ENCODE peak calls at places on chromosomes 16 and 17, in ten cellular contexts. P is sigmoid colon, Q is esophagus muscularis mucosa, N is GM23338, C is stomach, B is upper lobe of left lung, Z is transverse colon, J is GM12891, A is prostate gland, F is HL-60. K is an unnamed sample.

GRCh38 chr17:57186231-57187019 is 69.9 kb upstream of the MSI2 start:
- DNase-seq in P (no peak), Q (no peak), N (no peak), C (no peak), B (no peak), Z (no peak), J (no peak), A (no peak), F (no peak), K (no peak)

GRCh38 chr16:24045641-24046040 is 209.9 kb downstream of the PRKCB start:
- DNase-seq in P (no peak), Q (no peak), N (peak), C (no peak), B (no peak), Z (no peak), J (no peak), A (no peak), F (no peak), K (no peak)

GRCh38 chr17:28145348-28145747 is 102.9 kb downstream of the NLK start:
- DNase-seq in P (no peak), Q (no peak), N (no peak), C (no peak), B (no peak), Z (no peak), J (no peak), A (no peak), F (no peak), K (no peak)

GRCh38 chr17:19372866-19373505 is 5.3 kb upstream of the MAPK7 start:
- DNase-seq in P (peak), Q (no peak), N (peak), C (no peak), B (no peak), Z (no peak), J (no peak), A (no peak), F (peak), K (no peak)

GRCh38 chr16:69839798-69840409 is 77.8 kb downstream of the WWP2 start:
- DNase-seq in P (no peak), Q (no peak), N (no peak), C (peak), B (peak), Z (peak), J (no peak), A (peak), F (no peak), K (no peak)

GRCh38 chr16:49084628-49085390 is 196.8 kb downstream of the CBLN1 start:
- DNase-seq in P (no peak), Q (peak), N (no peak), C (no peak), B (no peak), Z (no peak), J (no peak), A (no peak), F (no peak), K (no peak)

GRCh38 chr17:51857052-51857593 is 301.4 kb downstream of the CA10 start:
- DNase-seq in P (no peak), Q (no peak), N (peak), C (no peak), B (no peak), Z (no peak), J (no peak), A (no peak), F (no peak), K (no peak)

GRCh38 chr17:4136373-4136772 is 6.5 kb downstream of the ZZEF1 start:
- DNase-seq in P (peak), Q (no peak), N (no peak), C (peak), B (no peak), Z (peak), J (no peak), A (peak), F (no peak), K (no peak)

GRCh38 chr17:78947235-78948153 is 22.3 kb upstream of the TIMP2 start:
- DNase-seq in P (no peak), Q (no peak), N (no peak), C (peak), B (no peak), Z (no peak), J (no peak), A (no peak), F (no peak), K (no peak)

GRCh38 chr17:80124351-80124981 is 22.5 kb downstream of the EIF4A3 start:
- DNase-seq in P (peak), Q (no peak), N (peak), C (peak), B (no peak), Z (no peak), J (no peak), A (peak), F (no peak), K (no peak)

GRCh38 chr17:72501404-72502110 is 380.7 kb downstream of the SOX9 start:
- DNase-seq in P (no peak), Q (no peak), N (no peak), C (peak), B (peak), Z (no peak), J (no peak), A (peak), F (no peak), K (no peak)

GRCh38 chr16:50273888-50274770 is 7.8 kb downstream of the ADCY7 start:
- DNase-seq in P (no peak), Q (no peak), N (no peak), C (no peak), B (no peak), Z (peak), J (peak), A (no peak), F (peak), K (peak)

GRCh38 chr16:89921699-89922476 is 1.3 kb upstream of the TUBB3 start:
- DNase-seq in P (peak), Q (no peak), N (peak), C (peak), B (peak), Z (peak), J (no peak), A (no peak), F (no peak), K (no peak)

GRCh38 chr16:89545831-89546574 is 14.5 kb upstream of the RPL13 start:
- DNase-seq in P (no peak), Q (no peak), N (no peak), C (peak), B (no peak), Z (peak), J (no peak), A (no peak), F (no peak), K (no peak)

GRCh38 chr17:75240394-75241142 is 20.8 kb downstream of the GGA3 start:
- DNase-seq in P (no peak), Q (no peak), N (peak), C (no peak), B (peak), Z (no peak), J (peak), A (no peak), F (peak), K (no peak)
- TF ChIP-seq POLR2AphosphoS5 in P (no peak), Q (no peak), N (no peak), C (no peak), B (no peak), Z (no peak), J (no peak), A (no peak), F (no peak), K (no peak)

DNA sequence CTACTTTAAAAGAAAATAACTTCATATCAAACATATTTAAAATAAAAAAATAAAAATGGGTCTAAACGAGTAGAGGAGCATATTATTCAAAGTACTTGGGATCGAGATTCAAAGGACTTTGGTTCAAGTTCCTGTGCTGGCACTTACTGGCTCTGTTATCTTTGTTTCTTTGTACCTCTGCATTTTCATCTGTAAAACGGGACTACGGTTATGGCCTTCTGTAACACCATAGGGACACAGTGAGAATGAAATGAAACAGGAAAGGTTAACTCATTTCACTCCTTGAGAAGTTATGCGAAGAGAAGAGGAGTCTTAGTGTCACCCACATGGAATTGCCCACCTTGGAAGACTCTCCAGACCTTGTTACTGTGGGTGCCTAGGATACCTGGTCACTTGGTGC is 379.1 kb upstream of the CCL2 start:
- DNase-seq in P (no peak), Q (no peak), N (no peak), C (no peak), B (no peak), Z (no peak), J (no peak), A (no peak), F (no peak), K (no peak)
- TF ChIP-seq POLR2AphosphoS5 in P (no peak), Q (no peak), N (no peak), C (no peak), B (no peak), Z (no peak), J (no peak), A (no peak), F (no peak), K (no peak)

GRCh38 chr16:53898993-53899392 is 195.0 kb downstream of the FTO start:
- DNase-seq in P (no peak), Q (no peak), N (no peak), C (no peak), B (no peak), Z (no peak), J (no peak), A (no peak), F (no peak), K (no peak)
- TF ChIP-seq POLR2AphosphoS5 in P (no peak), Q (no peak), N (no peak), C (no peak), B (no peak), Z (no peak), J (no peak), A (peak), F (no peak), K (no peak)

DNA sequence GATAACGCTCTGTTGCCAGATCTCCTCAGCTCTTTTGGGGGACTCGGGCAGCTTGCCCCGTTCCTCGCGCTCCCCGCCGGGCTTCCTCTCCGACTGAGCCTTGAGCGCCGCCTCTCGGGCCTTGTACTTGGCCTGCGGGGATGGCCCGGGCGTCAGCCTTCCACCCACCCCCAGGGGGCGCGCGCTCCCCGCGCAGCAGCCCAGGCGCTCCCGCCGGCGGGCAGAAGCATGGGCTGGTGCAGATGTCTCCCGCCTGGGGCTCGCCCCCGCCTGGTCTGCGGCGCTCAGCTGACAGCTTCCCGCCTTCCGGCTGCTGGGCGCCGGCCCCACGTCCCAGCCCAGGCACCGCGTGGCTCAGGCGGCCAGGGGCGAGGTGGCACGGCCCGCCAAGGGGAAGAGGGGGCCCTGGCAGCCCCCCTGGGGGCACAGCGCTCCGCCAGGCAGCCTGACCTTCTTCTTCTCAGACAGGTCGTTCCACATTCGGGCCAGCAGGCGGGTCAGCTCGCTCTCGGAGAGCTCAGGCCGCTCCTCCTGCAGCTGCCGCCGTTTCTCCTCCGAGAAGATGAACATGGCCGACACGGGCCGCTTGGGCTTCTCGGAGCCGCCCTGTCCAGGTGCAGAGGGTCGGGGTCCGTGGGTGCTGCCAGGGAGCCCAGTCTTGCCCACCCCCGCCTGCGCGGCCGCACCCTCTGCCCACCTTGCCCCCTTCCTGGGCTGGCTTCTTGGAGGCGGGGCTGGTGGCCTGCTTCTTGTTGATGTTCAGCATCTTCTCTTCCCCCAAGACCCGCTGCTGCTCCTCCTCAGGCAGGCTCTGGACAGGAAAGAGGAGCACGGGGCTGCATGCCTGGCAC is 8.9 kb downstream of the UBTF start:
- DNase-seq in P (peak), Q (no peak), N (peak), C (peak), B (peak), Z (peak), J (peak), A (peak), F (peak), K (peak)
- TF ChIP-seq POLR2AphosphoS5 in P (peak), Q (peak), N (peak), C (peak), B (peak), Z (peak), J (peak), A (peak), F (peak), K (peak)

DNA sequence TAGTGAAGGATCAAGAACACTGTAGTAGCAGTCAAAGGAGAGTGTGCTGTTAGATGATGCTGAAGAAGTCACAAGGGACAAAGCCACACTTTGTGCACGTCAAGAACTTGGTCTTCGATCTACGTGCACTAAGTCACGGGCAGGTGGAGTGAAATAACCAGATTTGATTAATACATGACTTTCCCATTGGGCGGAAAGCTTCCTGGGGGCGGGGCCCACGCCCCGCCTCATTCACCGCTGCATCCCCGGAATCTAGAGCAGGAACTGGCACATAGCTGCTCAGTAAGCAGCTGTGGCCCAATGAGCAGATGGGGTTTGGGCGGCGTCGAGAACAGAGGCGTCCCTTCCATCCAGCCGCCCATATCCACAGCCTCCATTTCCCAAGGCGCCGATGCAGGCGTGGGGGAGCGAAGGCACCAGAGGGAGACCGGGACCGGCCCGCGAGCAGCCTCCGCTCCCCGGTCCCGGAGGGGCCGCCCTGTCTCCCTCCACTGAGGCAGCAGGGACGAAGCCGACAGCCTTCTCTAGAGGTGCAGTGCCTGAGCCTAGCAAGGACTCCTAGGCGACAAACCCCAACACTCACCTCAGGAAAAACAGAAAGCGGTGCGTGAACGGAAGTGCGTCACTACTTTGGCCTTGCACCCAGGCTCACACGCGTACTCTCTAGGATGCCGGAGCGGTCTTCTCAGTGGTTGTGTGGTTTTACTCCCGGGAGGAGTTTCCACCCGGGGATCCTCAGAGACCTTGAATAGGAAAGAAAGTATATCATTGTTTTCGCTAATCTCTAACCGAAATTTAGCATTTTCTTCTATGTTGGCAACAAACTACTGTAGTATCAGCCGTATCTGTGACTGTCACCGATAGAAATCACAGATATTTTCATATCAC is 4.9 kb downstream of the ZNF19 start:
- DNase-seq in P (peak), Q (peak), N (peak), C (peak), B (peak), Z (peak), J (peak), A (peak), F (peak), K (peak)
- TF ChIP-seq POLR2AphosphoS5 in P (peak), Q (peak), N (peak), C (peak), B (peak), Z (peak), J (peak), A (peak), F (peak), K (peak)

DNA sequence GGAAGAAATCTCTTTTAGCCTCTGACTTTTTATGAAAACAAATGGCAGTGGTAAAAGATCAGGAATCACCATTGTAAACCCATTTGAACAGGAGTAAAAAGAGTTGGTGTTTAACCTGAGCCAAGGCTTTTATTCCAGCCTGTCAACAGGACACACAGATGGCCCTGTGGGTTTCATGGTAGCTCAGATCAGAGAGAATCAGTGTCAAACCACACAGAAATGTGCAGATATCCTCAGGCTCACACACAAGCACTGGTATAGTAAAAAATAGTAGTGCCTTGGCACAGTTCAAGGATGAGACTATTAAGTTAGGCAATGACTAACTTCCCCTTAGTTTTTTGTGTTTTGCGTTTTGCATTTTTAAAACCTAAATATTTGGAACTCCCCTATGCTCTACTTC is 1200.1 kb downstream of the CDH11 start:
- DNase-seq in P (no peak), Q (no peak), N (no peak), C (no peak), B (no peak), Z (no peak), J (no peak), A (no peak), F (no peak), K (no peak)
- TF ChIP-seq POLR2AphosphoS5 in P (no peak), Q (no peak), N (no peak), C (no peak), B (no peak), Z (no peak), J (no peak), A (no peak), F (no peak), K (no peak)

GRCh38 chr16:27109666-27110523 is 43.2 kb downstream of the C16orf82 start:
- DNase-seq in P (peak), Q (no peak), N (peak), C (peak), B (peak), Z (peak), J (peak), A (peak), F (peak), K (peak)
- TF ChIP-seq POLR2AphosphoS5 in P (no peak), Q (no peak), N (no peak), C (no peak), B (no peak), Z (no peak), J (no peak), A (no peak), F (no peak), K (no peak)

GRCh38 chr16:15034266-15035162 is 21.4 kb downstream of the NTAN1 start:
- DNase-seq in P (peak), Q (no peak), N (no peak), C (no peak), B (peak), Z (no peak), J (no peak), A (no peak), F (no peak), K (no peak)
- TF ChIP-seq POLR2AphosphoS5 in P (no peak), Q (no peak), N (no peak), C (no peak), B (no peak), Z (no peak), J (no peak), A (no peak), F (no peak), K (no peak)

GRCh38 chr16:85515319-85515745 is 97.8 kb upstream of the GSE1 start:
- DNase-seq in P (no peak), Q (no peak), N (no peak), C (no peak), B (no peak), Z (no peak), J (no peak), A (no peak), F (no peak), K (no peak)

GRCh38 chr16:85513649-85514048 is 99.5 kb upstream of the GSE1 start:
- DNase-seq in P (no peak), Q (no peak), N (no peak), C (no peak), B (no peak), Z (no peak), J (no peak), A (no peak), F (no peak), K (no peak)

GRCh38 chr16:85514601-85515318 is 98.4 kb upstream of the GSE1 start:
- DNase-seq in P (peak), Q (no peak), N (peak), C (peak), B (no peak), Z (peak), J (no peak), A (peak), F (no peak), K (no peak)

GRCh38 chr16:85513180-85513579 is 99.9 kb upstream of the GSE1 start:
- DNase-seq in P (no peak), Q (no peak), N (no peak), C (no peak), B (no peak), Z (no peak), J (no peak), A (no peak), F (no peak), K (no peak)

GRCh38 chr16:85514295-85514600 is 98.9 kb upstream of the GSE1 start:
- DNase-seq in P (peak), Q (no peak), N (no peak), C (no peak), B (peak), Z (peak), J (no peak), A (no peak), F (no peak), K (no peak)
- TF ChIP-seq POLR2AphosphoS5 in P (no peak), Q (no peak), N (no peak), C (no peak), B (no peak), Z (no peak), J (no peak), A (no peak), F (no peak), K (no peak)

GRCh38 chr17:39239640-39240314 is 14.0 kb upstream of the STAC2 start:
- DNase-seq in P (peak), Q (no peak), N (peak), C (peak), B (peak), Z (peak), J (peak), A (no peak), F (peak), K (no peak)
- TF ChIP-seq POLR2AphosphoS5 in P (no peak), Q (no peak), N (no peak), C (no peak), B (no peak), Z (no peak), J (no peak), A (no peak), F (no peak), K (no peak)

K was measured in GM12892.